ENCODE peak calls at places on chromosome 18, in six cellular contexts. One of them, this sample, is unnamed. For H3K4me1, the result is how much of the 10 kb centered on the place peaks cover.

GRCh38 chr18:67705748-67706147 is 189.2 kb upstream of the DSEL start:
- DNase-seq in H1: no peak
- DNase-seq in HepG2: no peak
- DNase-seq in K562: no peak
- DNase-seq in GM12878: no peak
- DNase-seq in HCT116: no peak
- DNase-seq in this sample: no peak

GRCh38 chr18:33584845-33585775 is 7.1 kb downstream of the ASXL3 start:
- DNase-seq in HCT116: no peak
- DNase-seq in H1: peak
- DNase-seq in GM12878: no peak
- DNase-seq in HepG2: no peak
- DNase-seq in K562: no peak
- DNase-seq in this sample: peak

GRCh38 chr18:40962784-40963183 is 992.2 kb upstream of the PIK3C3 start:
- DNase-seq in H1: no peak
- DNase-seq in K562: no peak
- DNase-seq in HepG2: no peak
- DNase-seq in HCT116: no peak
- DNase-seq in GM12878: no peak
- DNase-seq in this sample: no peak

GRCh38 chr18:48788378-48788777 is 162.4 kb downstream of the SMAD7 start:
- DNase-seq in K562: no peak
- DNase-seq in H1: no peak
- DNase-seq in HepG2: no peak
- DNase-seq in HCT116: no peak
- DNase-seq in GM12878: no peak
- DNase-seq in this sample: no peak

GRCh38 chr18:27400001-27400400 is 214.9 kb upstream of the CHST9 start:
- DNase-seq in H1: peak
- DNase-seq in K562: no peak
- DNase-seq in HCT116: no peak
- DNase-seq in GM12878: no peak
- DNase-seq in HepG2: no peak
- DNase-seq in this sample: no peak

GRCh38 chr18:22173928-22174301 is 4.5 kb downstream of the GATA6 start:
- DNase-seq in K562: no peak
- DNase-seq in HepG2: no peak
- DNase-seq in HCT116: no peak
- DNase-seq in GM12878: no peak
- DNase-seq in H1: no peak
- DNase-seq in this sample: no peak

GRCh38 chr18:73235491-73235890 is 367.7 kb upstream of the NETO1 start:
- DNase-seq in H1: peak
- DNase-seq in HepG2: peak
- DNase-seq in K562: no peak
- DNase-seq in GM12878: peak
- DNase-seq in HCT116: no peak
- DNase-seq in this sample: no peak

GRCh38 chr18:48022531-48023330 is 92.3 kb upstream of the SMAD2 start:
- DNase-seq in HepG2: peak
- DNase-seq in K562: peak
- DNase-seq in H1: no peak
- DNase-seq in GM12878: peak
- DNase-seq in HCT116: peak
- DNase-seq in this sample: peak

GRCh38 chr18:53153800-53154199 is 813.8 kb downstream of the DCC start:
- DNase-seq in HCT116: no peak
- DNase-seq in K562: no peak
- DNase-seq in HepG2: no peak
- DNase-seq in GM12878: no peak
- DNase-seq in H1: no peak
- DNase-seq in this sample: no peak

GRCh38 chr18:36752929-36753865 is 75.6 kb downstream of the TPGS2 start:
- DNase-seq in K562: no peak
- DNase-seq in GM12878: no peak
- DNase-seq in HepG2: no peak
- DNase-seq in H1: no peak
- DNase-seq in HCT116: no peak
- DNase-seq in this sample: no peak

GRCh38 chr18:53795061-53795460 is 429.4 kb downstream of the MBD2 start:
- DNase-seq in HepG2: no peak
- DNase-seq in HCT116: no peak
- DNase-seq in K562: no peak
- DNase-seq in GM12878: no peak
- DNase-seq in H1: no peak
- DNase-seq in this sample: no peak

GRCh38 chr18:77084757-77085035 is 47.9 kb downstream of the MBP start:
- DNase-seq in HepG2: no peak
- DNase-seq in H1: no peak
- DNase-seq in GM12878: no peak
- DNase-seq in HCT116: no peak
- DNase-seq in K562: no peak
- DNase-seq in this sample: no peak
- H3K4me1 ChIP-seq in HepG2: under half
- H3K4me1 ChIP-seq in H1: under half
- H3K4me1 ChIP-seq in GM12878: under half
- H3K4me1 ChIP-seq in HCT116: under half
- H3K4me1 ChIP-seq in K562: under half
- H3K4me1 ChIP-seq in this sample: under half

DNA sequence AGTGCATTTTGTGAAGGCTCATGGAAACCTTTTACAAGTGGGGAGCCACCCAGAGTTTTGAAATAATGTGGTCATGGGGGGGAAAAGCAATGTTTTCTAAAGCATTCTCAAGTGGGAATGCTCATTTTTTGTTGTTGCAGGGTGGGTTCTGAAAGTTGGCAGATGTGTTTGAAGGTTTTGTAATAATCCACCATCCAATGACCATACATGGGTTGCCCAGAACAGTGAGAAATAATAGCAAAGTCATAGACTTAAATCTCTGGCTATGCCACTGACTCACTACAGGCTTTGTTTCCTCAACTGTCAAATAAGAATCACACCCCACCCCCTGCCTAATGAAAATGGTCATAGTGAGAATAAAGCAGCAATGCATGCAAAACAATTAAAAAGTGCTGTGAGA is 2.9 kb downstream of the DSG3 start:
- DNase-seq in K562: no peak
- DNase-seq in HCT116: no peak
- DNase-seq in H1: no peak
- DNase-seq in GM12878: no peak
- DNase-seq in HepG2: no peak
- DNase-seq in this sample: no peak
- TF ChIP-seq ZNF274 in K562: no peak
- TF ChIP-seq ZNF274 in HCT116: no peak
- TF ChIP-seq ZNF274 in H1: no peak
- TF ChIP-seq ZNF274 in GM12878: no peak
- TF ChIP-seq ZNF274 in HepG2: no peak
- TF ChIP-seq ZNF274 in this sample: no peak

GRCh38 chr18:59379772-59380530 is 20.9 kb upstream of the LMAN1 start:
- DNase-seq in H1: no peak
- DNase-seq in HCT116: no peak
- DNase-seq in K562: no peak
- DNase-seq in HepG2: no peak
- DNase-seq in GM12878: no peak
- DNase-seq in this sample: no peak
- H3K4me1 ChIP-seq in H1: under half
- H3K4me1 ChIP-seq in HCT116: under half
- H3K4me1 ChIP-seq in K562: under half
- H3K4me1 ChIP-seq in HepG2: under half
- H3K4me1 ChIP-seq in GM12878: under half
- H3K4me1 ChIP-seq in this sample: under half

GRCh38 chr18:9743200-9744016 is 35.3 kb downstream of the RAB31 start:
- DNase-seq in HCT116: peak
- DNase-seq in K562: peak
- DNase-seq in GM12878: no peak
- DNase-seq in H1: peak
- DNase-seq in HepG2: peak
- DNase-seq in this sample: peak
- TF ChIP-seq ZNF274 in HCT116: no peak
- TF ChIP-seq ZNF274 in K562: no peak
- TF ChIP-seq ZNF274 in GM12878: no peak
- TF ChIP-seq ZNF274 in H1: no peak
- TF ChIP-seq ZNF274 in HepG2: no peak
- TF ChIP-seq ZNF274 in this sample: no peak

GRCh38 chr18:24018299-24018910 is 3.9 kb downstream of the TTC39C start:
- DNase-seq in HepG2: no peak
- DNase-seq in HCT116: no peak
- DNase-seq in GM12878: no peak
- DNase-seq in H1: no peak
- DNase-seq in K562: no peak
- DNase-seq in this sample: no peak
- H3K4me1 ChIP-seq in HepG2: under half
- H3K4me1 ChIP-seq in HCT116: under half
- H3K4me1 ChIP-seq in GM12878: half or more
- H3K4me1 ChIP-seq in H1: under half
- H3K4me1 ChIP-seq in K562: under half
- H3K4me1 ChIP-seq in this sample: under half

DNA sequence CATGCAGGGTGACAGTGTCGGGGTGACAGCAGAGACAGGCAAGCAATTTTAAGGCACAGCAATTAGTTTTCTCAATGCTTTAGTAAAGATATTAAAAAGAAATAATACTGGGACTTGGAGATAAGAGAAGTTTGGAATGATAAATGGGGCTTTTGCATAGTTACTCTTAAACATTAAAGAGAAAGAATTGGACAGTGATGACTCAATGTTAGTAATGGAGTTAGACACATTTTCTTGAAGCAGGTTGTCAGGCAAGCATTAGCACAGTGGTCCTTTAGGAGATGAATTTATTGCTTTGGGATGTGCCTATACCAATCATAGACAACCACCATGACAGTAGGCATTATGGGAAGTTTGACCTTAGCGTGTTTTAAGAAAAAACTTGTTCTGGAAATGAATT is 228.3 kb upstream of the RAB12 start:
- DNase-seq in H1: no peak
- DNase-seq in K562: no peak
- DNase-seq in HCT116: no peak
- DNase-seq in HepG2: no peak
- DNase-seq in GM12878: no peak
- DNase-seq in this sample: no peak
- TF ChIP-seq ZNF274 in H1: no peak
- TF ChIP-seq ZNF274 in K562: no peak
- TF ChIP-seq ZNF274 in HCT116: no peak
- TF ChIP-seq ZNF274 in HepG2: no peak
- TF ChIP-seq ZNF274 in GM12878: no peak
- TF ChIP-seq ZNF274 in this sample: no peak

This sample was measured in NT2/D1.